ENCODE peak calls at places on chromosomes 3 and 15, in eight cellular contexts. R is body of pancreas, X is psoas muscle, Q is tibial artery, F is pancreas, G is spleen, D is esophagus squamous epithelium, Z is A549. E is an unnamed sample.
A peak's percentile ranks its signal among the peaks of the same experiment; 100 is the strongest.

GRCh38 chr3:150327678-150328667 is 80.1 kb upstream of the TSC22D2 start:
- DNase-seq in G (no peak), R (no peak), X (no peak), F (no peak), D (no peak), Q (no peak), Z (no peak), E (peak; percentile 38)

GRCh38 chr3:106830334-106830733 is 546.9 kb upstream of the CCDC54 start:
- DNase-seq in D (no peak), F (no peak), Z (no peak), G (no peak), Q (no peak), X (no peak), R (no peak), E (no peak)

GRCh38 chr3:141105828-141106628 is 54.9 kb downstream of the SPSB4 start:
- DNase-seq in F (peak; percentile 58), Q (peak; percentile 66), Z (peak; percentile 41), X (peak; percentile 29), D (no peak), R (peak; percentile 82), G (no peak), E (peak; percentile 76)

GRCh38 chr15:90221251-90221900 is 12.4 kb downstream of the CIB1 start:
- DNase-seq in F (peak; percentile 79), Q (peak; percentile 95), G (no peak), D (no peak), R (peak; percentile 85), X (peak; percentile 63), Z (peak; percentile 95), E (peak; percentile 77)

GRCh38 chr15:53759333-53759975 is at the start of gene WDR72:
- DNase-seq in G (no peak), F (no peak), Z (no peak), X (no peak), Q (no peak), R (peak; percentile 20), D (no peak), E (peak; percentile 81)

GRCh38 chr3:111277226-111277625 is 205.6 kb downstream of the NECTIN3 start:
- DNase-seq in G (no peak), D (no peak), F (no peak), Z (no peak), Q (no peak), X (no peak), R (no peak), E (peak; percentile 6)

GRCh38 chr15:101489633-101490407 is at the start of gene PCSK6:
- DNase-seq in X (peak; percentile 50), D (no peak), F (no peak), Z (peak; percentile 66), G (peak; percentile 76), Q (no peak), R (peak; percentile 43), E (no peak)

GRCh38 chr15:65979316-65979715 is 110.0 kb downstream of the RAB11A start:
- DNase-seq in R (no peak), X (no peak), Q (no peak), G (peak; percentile 47), D (no peak), F (no peak), Z (no peak), E (no peak)

GRCh38 chr3:16448691-16449090 is 64.8 kb downstream of the RFTN1 start:
- DNase-seq in Z (peak; percentile 25), D (no peak), G (no peak), Q (peak; percentile 93), F (no peak), X (peak; percentile 78), R (no peak), E (peak; percentile 26)

GRCh38 chr3:18295171-18295920 is 129.8 kb downstream of the SATB1 start:
- DNase-seq in X (no peak), Q (no peak), D (no peak), Z (peak; percentile 43), G (no peak), R (peak; percentile 19), F (peak; percentile 26), E (no peak)

GRCh38 chr3:27675287-27675686 is 46.8 kb downstream of the EOMES start:
- DNase-seq in G (no peak), R (no peak), Q (no peak), D (no peak), Z (no peak), F (no peak), X (no peak), E (no peak)

GRCh38 chr15:35089556-35089955 is 4.5 kb upstream of the NANOGP8 start:
- DNase-seq in X (no peak), F (no peak), Q (no peak), D (no peak), G (no peak), Z (no peak), R (no peak), E (no peak)

GRCh38 chr15:68617001-68617400 is 38.2 kb downstream of the CORO2B start:
- DNase-seq in X (no peak), F (no peak), D (no peak), Z (no peak), G (no peak), Q (no peak), R (no peak), E (no peak)

GRCh38 chr15:68617777-68618176 is 39.0 kb downstream of the CORO2B start:
- DNase-seq in D (no peak), X (no peak), Z (no peak), Q (no peak), G (no peak), F (no peak), R (no peak), E (no peak)

GRCh38 chr15:68619303-68619698 is 40.5 kb downstream of the CORO2B start:
- DNase-seq in Z (no peak), R (no peak), D (no peak), F (no peak), G (no peak), X (no peak), Q (no peak), E (no peak)

GRCh38 chr15:68616397-68616796 is 37.6 kb downstream of the CORO2B start:
- DNase-seq in Z (no peak), X (no peak), F (no peak), D (no peak), Q (no peak), G (no peak), R (no peak), E (no peak)

GRCh38 chr15:68618339-68619302 is 39.8 kb downstream of the CORO2B start:
- DNase-seq in R (no peak), G (no peak), Z (no peak), Q (no peak), X (no peak), F (no peak), D (no peak), E (no peak)
- H3K4me1 ChIP-seq in R (no peaks in the 10 kb centered on the region), G (peaks cover 11% of the 10 kb centered on the region), Z (peaks cover 3% of the 10 kb centered on the region), Q (no peaks in the 10 kb centered on the region), X (peaks cover 7% of the 10 kb centered on the region), F (no peaks in the 10 kb centered on the region), D (peaks cover 4% of the 10 kb centered on the region), E (peaks cover 9% of the 10 kb centered on the region)

DNA sequence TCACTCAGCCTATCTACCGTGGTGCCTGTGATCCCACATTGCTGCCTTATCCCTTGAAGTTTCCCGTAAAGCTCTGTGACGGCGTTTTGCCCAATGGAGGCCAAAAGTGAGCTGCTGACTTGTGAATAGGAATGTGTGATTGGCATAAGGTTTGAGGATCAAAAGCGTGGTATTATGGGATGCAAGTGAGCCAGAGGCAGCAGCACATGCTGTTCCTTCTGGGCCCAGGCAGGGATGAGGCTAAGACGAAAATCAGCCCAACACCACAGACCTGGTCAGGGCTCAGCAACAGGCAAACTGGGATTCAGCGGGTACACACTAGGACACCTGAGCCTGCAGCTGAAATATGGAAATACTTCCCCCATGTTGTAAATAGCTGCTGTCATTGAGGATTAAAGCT is 47.0 kb upstream of the SLC6A11 start:
- DNase-seq in D (no peak), X (no peak), R (no peak), G (no peak), Z (no peak), Q (no peak), F (no peak), E (no peak)
- TF ChIP-seq CTCF in D (no peak), X (no peak), R (no peak), G (no peak), Z (no peak), Q (no peak), F (no peak), E (no peak)

GRCh38 chr15:81016253-81017068 is 15.7 kb downstream of the TLNRD1 start:
- DNase-seq in D (no peak), R (no peak), X (no peak), Q (no peak), F (no peak), Z (no peak), G (no peak), E (no peak)

GRCh38 chr15:81013396-81013929 is 12.7 kb downstream of the TLNRD1 start:
- DNase-seq in X (no peak), G (no peak), F (no peak), Q (no peak), D (no peak), Z (no peak), R (no peak), E (no peak)

GRCh38 chr15:81015595-81016252 is 15.0 kb downstream of the TLNRD1 start:
- DNase-seq in Q (no peak), X (peak; percentile 34), Z (no peak), G (no peak), F (no peak), R (no peak), D (no peak), E (peak; percentile 39)

GRCh38 chr15:81012588-81012987 is 11.9 kb downstream of the TLNRD1 start:
- DNase-seq in G (no peak), D (no peak), R (no peak), F (no peak), Q (no peak), Z (no peak), X (no peak), E (no peak)

DNA sequence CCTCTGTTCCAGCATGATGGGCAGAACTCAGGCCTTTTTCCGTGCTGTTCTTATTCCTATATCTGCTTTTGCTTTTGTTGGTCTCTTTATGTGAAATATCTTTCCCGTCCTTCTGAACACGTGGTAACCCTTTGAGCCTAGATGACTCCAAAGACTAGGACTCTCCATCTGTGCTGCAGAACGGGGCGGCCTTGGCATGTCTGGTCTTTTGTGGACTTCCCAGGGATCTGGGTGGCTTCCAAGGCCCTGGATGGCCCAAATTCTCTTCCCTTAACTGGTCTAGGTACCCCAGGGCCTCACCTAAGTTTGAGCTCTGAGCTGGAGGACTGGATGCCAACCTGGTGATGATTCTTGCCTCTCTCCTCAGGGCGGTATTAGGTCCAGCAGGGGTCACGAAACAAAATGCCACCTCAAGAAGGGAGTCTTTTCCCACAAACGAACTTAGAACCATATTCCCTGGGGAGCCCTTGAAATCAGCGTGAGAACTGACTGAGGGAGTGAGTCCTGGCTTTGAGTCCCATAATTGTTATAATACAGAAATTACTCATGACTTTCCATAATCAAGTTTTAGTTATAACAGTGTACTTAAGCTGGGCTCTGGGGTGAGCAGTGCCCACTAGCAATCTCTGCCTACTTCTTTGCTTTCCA is 13.8 kb downstream of the TLNRD1 start:
- DNase-seq in Q (no peak), R (no peak), X (no peak), Z (no peak), G (no peak), D (no peak), F (no peak), E (no peak)
- H3K4me1 ChIP-seq in Q (no peaks in the 10 kb centered on the region), R (peaks cover 9% of the 10 kb centered on the region), X (peaks cover 6% of the 10 kb centered on the region), Z (no peaks in the 10 kb centered on the region), G (peaks cover 1% of the 10 kb centered on the region), D (no peaks in the 10 kb centered on the region), F (no peaks in the 10 kb centered on the region), E (no peaks in the 10 kb centered on the region)

DNA sequence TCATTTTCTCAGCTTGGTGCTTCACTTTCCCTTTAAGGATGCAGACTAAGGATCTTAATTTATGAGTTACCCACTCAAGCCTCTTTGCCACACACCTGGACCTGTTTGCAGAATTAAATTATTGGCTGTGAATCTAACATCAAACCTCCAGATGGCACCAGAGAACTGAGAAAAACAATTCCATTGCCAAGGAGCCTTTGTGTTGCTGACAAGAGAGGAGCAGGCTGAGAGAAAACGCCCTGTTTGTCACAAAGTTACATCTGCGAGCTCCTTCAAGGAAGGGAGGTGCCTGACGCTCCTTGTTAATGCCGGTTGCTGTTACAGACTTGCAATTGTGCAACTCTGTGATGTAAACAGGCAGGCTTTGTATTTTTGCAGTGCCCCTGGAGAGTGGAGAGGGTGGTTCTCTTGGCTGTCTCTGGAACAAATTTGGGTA is 36.3 kb upstream of the TMC3 start:
- DNase-seq in R (no peak), F (no peak), Z (peak; percentile 36), D (no peak), X (peak; percentile 39), G (no peak), Q (peak; percentile 75), E (peak; percentile 26)
- TF ChIP-seq CTCF in R (peak; percentile 44), F (no peak), Z (peak; percentile 66), D (peak; percentile 49), X (peak; percentile 26), G (no peak), Q (no peak), E (no peak)